ENCODE peak calls at places on chromosomes 2 and 18, in six cellular contexts. F, O, V, I, P and T are unnamed samples.

GRCh38 chr2:127535422-127535901 is at the start of gene MYO7B:
- DNase-seq in F (no peak), O (no peak), V (no peak), I (no peak), P (no peak), T (no peak)

GRCh38 chr18:49072940-49073339 is 122.2 kb upstream of the SMAD7 start:
- DNase-seq in F (no peak), O (no peak), V (no peak), I (no peak), P (no peak), T (no peak)

GRCh38 chr2:127421116-127421800 is 3.0 kb downstream of the PROC start:
- DNase-seq in F (no peak), O (no peak), V (no peak), I (no peak), P (no peak), T (no peak)

GRCh38 chr2:219632758-219633101 is 5.3 kb downstream of the SLC4A3 start:
- DNase-seq in F (no peak), O (peak), V (no peak), I (no peak), P (no peak), T (no peak)

GRCh38 chr18:78975282-78975681 is 4.3 kb upstream of the SALL3 start:
- DNase-seq in F (no peak), O (no peak), V (no peak), I (no peak), P (no peak), T (no peak)

GRCh38 chr2:238600506-238601432 is 174.0 kb downstream of the ASB1 start:
- DNase-seq in F (no peak), O (no peak), V (no peak), I (no peak), P (no peak), T (no peak)

GRCh38 chr2:226796840-226797288 is 2.8 kb downstream of the IRS1 start:
- DNase-seq in F (no peak), O (peak), V (no peak), I (no peak), P (no peak), T (no peak)

GRCh38 chr2:110979834-110980612 is 140.7 kb upstream of the BCL2L11 start:
- DNase-seq in F (no peak), O (no peak), V (no peak), I (no peak), P (no peak), T (no peak)

GRCh38 chr2:174844295-174844708 is 80.0 kb upstream of the CHRNA1 start:
- DNase-seq in F (no peak), O (no peak), V (no peak), I (no peak), P (no peak), T (no peak)

GRCh38 chr2:158932246-158932645 is 36.2 kb upstream of the TANC1 start:
- DNase-seq in F (no peak), O (no peak), V (no peak), I (no peak), P (no peak), T (no peak)

GRCh38 chr2:127670055-127670956 is 5.0 kb downstream of the LIMS2 start:
- DNase-seq in F (no peak), O (peak), V (no peak), I (no peak), P (no peak), T (no peak)

GRCh38 chr2:3768960-3769765 is 65.8 kb downstream of the DCDC2C start:
- DNase-seq in F (no peak), O (no peak), V (no peak), I (no peak), P (no peak), T (no peak)

GRCh38 chr2:133710613-133711012 is 142.3 kb upstream of the NCKAP5 start:
- DNase-seq in F (no peak), O (peak), V (no peak), I (no peak), P (no peak), T (no peak)

GRCh38 chr18:62069556-62069955 is 117.3 kb downstream of the PIGN start:
- DNase-seq in F (no peak), O (no peak), V (no peak), I (no peak), P (no peak), T (no peak)

GRCh38 chr2:242075683-242076082 is 206.2 kb downstream of the RTP5 start:
- DNase-seq in F (peak), O (no peak), V (no peak), I (peak), P (no peak), T (no peak)

GRCh38 chr2:43636616-43637015 is 444 bp upstream of the PLEKHH2 start:
- DNase-seq in F (no peak), O (no peak), V (no peak), I (no peak), P (no peak), T (no peak)

GRCh38 chr18:79413901-79414300 is 18.2 kb downstream of the NFATC1 start:
- DNase-seq in F (no peak), O (no peak), V (no peak), I (no peak), P (no peak), T (peak)

GRCh38 chr2:233116946-233117345 is 56.8 kb downstream of the INPP5D start:
- DNase-seq in F (no peak), O (no peak), V (no peak), I (no peak), P (no peak), T (no peak)

GRCh38 chr18:62420513-62421209 is 95.6 kb downstream of the TNFRSF11A start:
- DNase-seq in F (peak), O (no peak), V (peak), I (no peak), P (peak), T (peak)

GRCh38 chr2:237062585-237062984 is 23.1 kb upstream of the COPS8 start:
- DNase-seq in F (no peak), O (no peak), V (no peak), I (no peak), P (no peak), T (no peak)

DNA sequence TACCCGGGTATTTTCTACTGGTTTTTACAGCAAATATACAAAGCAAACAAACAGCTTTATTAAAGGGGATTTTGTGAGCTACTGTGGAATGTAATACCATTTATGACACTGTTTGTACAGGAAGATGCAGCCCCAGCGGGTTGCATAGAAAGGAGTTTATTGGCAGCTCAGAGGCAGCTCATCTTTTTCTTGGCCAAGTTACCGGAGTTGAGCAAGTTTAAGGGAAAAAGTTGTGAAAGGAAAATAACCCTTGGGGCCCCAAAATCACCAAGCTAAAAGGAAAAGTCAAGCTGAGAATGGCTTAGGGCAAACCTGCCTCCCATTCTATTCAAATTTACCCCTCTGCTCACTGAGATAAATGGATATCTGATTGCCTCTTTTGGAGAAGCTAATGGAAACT is 60.8 kb downstream of the MOB4 start:
- DNase-seq in F (peak), O (no peak), V (no peak), I (no peak), P (no peak), T (peak)
- TF ChIP-seq MAX in F (no peak), O (no peak), V (no peak), I (no peak), P (no peak), T (no peak)

DNA sequence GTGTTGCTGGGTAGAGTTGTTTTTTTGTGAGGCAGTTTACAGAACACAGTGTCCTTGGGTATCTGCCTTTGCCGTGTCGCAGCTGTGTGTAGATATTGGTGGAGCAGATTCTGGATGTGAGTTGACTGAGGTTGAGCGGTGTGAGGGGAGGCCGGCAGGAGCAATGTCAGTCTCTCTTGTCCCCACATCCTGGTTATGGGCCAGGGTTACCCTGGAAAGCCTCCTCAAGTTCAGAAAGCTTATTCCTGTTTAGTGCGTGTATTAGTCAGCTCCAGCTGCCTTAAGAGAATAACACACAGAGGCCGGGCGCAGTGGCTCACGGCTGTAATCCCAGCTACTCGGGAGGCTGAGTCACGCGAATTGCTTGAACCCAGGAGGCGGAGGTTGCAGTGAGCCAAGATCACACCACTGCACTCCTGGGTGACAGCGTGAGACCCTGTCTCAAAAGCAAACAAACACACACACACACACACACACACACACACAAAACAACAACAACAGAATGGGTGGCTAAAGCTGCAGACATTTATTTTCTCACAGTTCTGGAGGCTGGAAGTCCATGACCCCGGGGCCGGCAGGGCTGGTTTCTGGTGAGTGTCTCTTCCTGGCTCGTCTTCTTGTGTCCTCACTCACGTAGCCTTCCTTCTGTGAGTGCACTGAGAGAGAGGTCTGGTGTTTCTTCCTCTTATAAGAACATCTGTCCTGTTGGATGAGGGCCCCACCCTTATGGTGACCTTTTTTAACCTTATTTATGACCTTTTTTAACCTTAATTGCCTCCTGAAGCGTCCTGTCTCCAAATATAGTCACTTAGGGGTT is 5.1 kb downstream of the NCK2 start:
- DNase-seq in F (no peak), O (no peak), V (no peak), I (no peak), P (no peak), T (no peak)
- H3K27ac ChIP-seq in F (no peak), O (no peak), V (peak), I (no peak), P (no peak), T (no peak)

DNA sequence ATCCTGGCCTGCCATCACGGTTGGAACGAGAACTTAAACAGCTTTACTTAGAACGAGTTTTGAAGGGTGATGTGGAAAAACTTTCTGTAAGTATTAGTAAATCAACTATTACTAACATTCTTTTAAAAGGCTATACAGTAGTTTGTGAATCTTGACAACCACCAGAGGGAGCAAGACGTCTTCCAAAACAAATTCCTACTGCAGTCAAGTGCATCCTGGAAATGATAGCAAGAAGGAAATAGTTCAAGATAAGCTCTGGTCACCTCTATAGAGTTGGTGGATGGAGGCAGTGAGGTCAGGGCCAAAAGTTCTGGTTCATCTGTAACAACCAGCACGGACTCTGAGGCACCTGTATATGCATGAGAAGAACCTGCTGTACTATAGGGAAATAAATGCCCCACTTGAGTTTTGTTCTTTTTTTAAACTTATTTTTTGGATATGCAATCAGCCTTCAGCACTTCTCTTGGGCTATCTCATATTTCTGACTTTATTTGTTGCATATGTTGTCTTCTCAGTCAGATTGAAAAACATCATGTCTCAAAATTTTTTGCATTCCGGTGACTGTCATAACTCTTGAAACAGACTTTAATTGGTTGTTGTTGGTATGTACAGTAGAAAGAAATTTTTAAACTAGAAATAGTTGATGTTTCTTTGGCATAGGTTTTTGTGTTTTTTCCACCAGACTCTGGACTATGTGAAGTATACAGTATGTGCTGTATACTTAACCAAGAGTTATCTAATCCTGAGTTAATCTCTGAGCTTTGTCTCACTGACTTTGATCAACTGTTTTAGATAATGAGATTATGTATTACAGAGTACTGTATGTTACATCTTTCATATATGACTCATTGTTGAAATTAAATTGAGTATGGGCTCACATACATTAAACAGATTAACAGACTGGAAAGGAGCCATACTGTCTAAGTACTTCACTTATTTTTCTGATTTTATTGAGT is 37.7 kb downstream of the ACTR2 start:
- DNase-seq in F (peak), O (peak), V (peak), I (peak), P (peak), T (peak)
- TF ChIP-seq MAX in F (no peak), O (no peak), V (no peak), I (no peak), P (no peak), T (no peak)

GRCh38 chr2:200382883-200383282 is 76.4 kb downstream of the SPATS2L start:
- DNase-seq in F (no peak), O (no peak), V (no peak), I (no peak), P (no peak), T (no peak)
- H3K27ac ChIP-seq in F (peak), O (no peak), V (peak), I (no peak), P (no peak), T (no peak)

DNA sequence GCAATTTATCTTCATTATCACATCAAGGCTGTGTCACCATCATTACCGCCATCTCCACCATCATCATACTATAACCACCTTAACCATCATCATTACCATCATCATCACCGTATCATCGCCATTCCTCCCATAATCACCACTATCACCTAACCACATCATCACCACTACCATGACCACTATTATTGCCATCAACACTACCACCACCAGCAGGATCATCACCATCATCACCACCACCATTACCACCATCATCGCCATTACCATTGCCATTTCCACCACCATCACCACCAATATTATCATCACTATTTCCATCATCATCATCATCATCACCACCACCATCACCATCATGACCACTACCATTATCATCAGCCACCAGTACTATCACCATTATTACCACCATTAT is 314.4 kb downstream of the CYP26B1 start:
- DNase-seq in F (no peak), O (no peak), V (no peak), I (no peak), P (no peak), T (no peak)
- TF ChIP-seq MAX in F (no peak), O (no peak), V (no peak), I (no peak), P (no peak), T (no peak)

GRCh38 chr2:102158336-102158735 is 15.8 kb downstream of the IL1R1 start:
- DNase-seq in F (no peak), O (no peak), V (no peak), I (no peak), P (no peak), T (no peak)
- H3K27ac ChIP-seq in F (no peak), O (no peak), V (no peak), I (no peak), P (no peak), T (no peak)

GRCh38 chr2:80490964-80491363 is 186.4 kb upstream of the LRRTM1 start:
- DNase-seq in F (no peak), O (no peak), V (no peak), I (no peak), P (no peak), T (no peak)

GRCh38 chr2:80489718-80490117 is 185.2 kb upstream of the LRRTM1 start:
- DNase-seq in F (peak), O (no peak), V (no peak), I (no peak), P (no peak), T (peak)
- TF ChIP-seq MAX in F (no peak), O (peak), V (no peak), I (no peak), P (no peak), T (no peak)

GRCh38 chr2:8149011-8149410 is 532.8 kb upstream of the ID2 start:
- DNase-seq in F (no peak), O (no peak), V (no peak), I (no peak), P (no peak), T (no peak)

GRCh38 chr2:8148260-8148880 is 533.5 kb upstream of the ID2 start:
- DNase-seq in F (peak), O (no peak), V (no peak), I (peak), P (no peak), T (peak)

GRCh38 chr2:8151888-8152287 is 530.0 kb upstream of the ID2 start:
- DNase-seq in F (no peak), O (no peak), V (no peak), I (no peak), P (no peak), T (peak)

GRCh38 chr2:8152392-8153257 is 529.2 kb upstream of the ID2 start:
- DNase-seq in F (no peak), O (no peak), V (peak), I (no peak), P (no peak), T (no peak)

DNA sequence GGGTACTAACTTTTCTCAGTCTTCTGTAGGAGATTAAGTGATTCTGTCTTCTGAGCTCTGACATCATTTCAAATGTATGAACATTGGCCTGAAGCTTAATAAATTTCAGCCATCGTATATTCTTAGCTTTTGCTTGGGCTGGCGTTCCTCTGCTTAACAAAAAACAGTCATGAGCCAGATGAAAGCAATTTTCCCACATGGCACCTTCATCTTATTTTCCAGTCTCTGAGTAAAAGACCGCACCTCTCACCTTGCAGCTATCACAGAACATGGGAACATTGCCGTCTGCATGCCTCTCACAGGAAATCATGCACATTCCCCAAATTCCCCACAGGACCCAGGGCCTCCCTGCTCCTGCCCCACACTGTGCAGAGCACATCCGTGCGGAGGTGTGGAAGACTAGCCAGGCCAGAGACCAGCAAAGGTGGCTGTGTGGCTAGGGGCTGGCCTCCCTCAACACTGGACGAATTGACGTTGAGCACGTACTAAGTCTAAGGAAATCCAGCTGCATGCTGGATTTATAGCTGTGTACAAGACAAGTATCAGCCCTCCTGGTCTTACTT is 531.8 kb upstream of the ID2 start:
- DNase-seq in F (no peak), O (no peak), V (no peak), I (no peak), P (no peak), T (no peak)
- H3K27ac ChIP-seq in F (no peak), O (no peak), V (no peak), I (no peak), P (no peak), T (no peak)